ENCODE peak calls at places on chromosomes 12 and 14, in five cellular contexts. Z is uterus, I is neural progenitor cell, E is psoas muscle, X is aorta. L is an unnamed sample.

GRCh38 chr14:59190372-59190771 is 1.9 kb downstream of the DAAM1 start:
- DNase-seq in Z (peak; percentile 25), X (no peak), E (no peak), I (peak; percentile 70), L (no peak)

GRCh38 chr12:3213171-3213570 is 136.0 kb downstream of the TSPAN9 start:
- DNase-seq in E (no peak), Z (no peak), X (no peak), I (peak; percentile 42), L (no peak)

GRCh38 chr14:37470251-37470650 is 124.8 kb downstream of the FOXA1 start:
- DNase-seq in Z (no peak), E (no peak), X (no peak), I (no peak), L (no peak)

GRCh38 chr12:47078733-47079364 is 572 bp upstream of the PCED1B start:
- DNase-seq in I (peak; percentile 34), Z (peak; percentile 30), E (no peak), X (peak; percentile 80), L (peak; percentile 63)

GRCh38 chr14:61478971-61479473 is 157.6 kb downstream of the PRKCH start:
- DNase-seq in Z (no peak), X (no peak), I (no peak), E (no peak), L (no peak)

GRCh38 chr14:102500190-102500661 is 9.3 kb downstream of the ANKRD9 start:
- DNase-seq in I (no peak), X (peak; percentile 87), E (peak; percentile 93), Z (peak; percentile 43), L (no peak)

GRCh38 chr12:176321-177181 is 37.4 kb downstream of the SLC6A12 start:
- DNase-seq in X (no peak), E (no peak), I (no peak), Z (no peak), L (peak; percentile 62)

GRCh38 chr12:98354520-98354919 is 160.9 kb upstream of the TMPO start:
- DNase-seq in X (no peak), Z (no peak), E (no peak), I (no peak), L (no peak)

GRCh38 chr14:104367811-104368750 is 211.5 kb upstream of the C14orf180 start:
- DNase-seq in I (no peak), E (peak; percentile 35), Z (no peak), X (peak; percentile 65), L (no peak)

GRCh38 chr12:113413488-113413939 is 8.7 kb upstream of the SDSL start:
- DNase-seq in E (no peak), X (no peak), Z (no peak), I (no peak), L (no peak)

GRCh38 chr12:121748218-121748570 is 35.6 kb downstream of the TMEM120B start:
- DNase-seq in X (no peak), Z (peak; percentile 31), E (no peak), I (no peak), L (no peak)

GRCh38 chr14:90778468-90779255 is 37.6 kb downstream of the TTC7B start:
- DNase-seq in E (no peak), X (no peak), Z (no peak), I (no peak), L (no peak)

GRCh38 chr14:45373877-45374276 is 120.9 kb upstream of the MIS18BP1 start:
- DNase-seq in X (no peak), E (no peak), Z (no peak), I (peak; percentile 20), L (no peak)

GRCh38 chr14:102408729-102409128 is 46.0 kb downstream of the TECPR2 start:
- DNase-seq in I (no peak), X (no peak), Z (no peak), E (no peak), L (no peak)

GRCh38 chr12:94754653-94755052 is 104.3 kb upstream of the TMCC3 start:
- DNase-seq in I (no peak), E (no peak), X (no peak), Z (no peak), L (no peak)

GRCh38 chr14:54784657-54785056 is 118.0 kb downstream of the GCH1 start:
- DNase-seq in X (peak; percentile 87), Z (no peak), I (no peak), E (peak; percentile 91), L (no peak)

GRCh38 chr14:81031488-81031887 is 76.1 kb downstream of the TSHR start:
- DNase-seq in X (no peak), I (no peak), Z (no peak), E (no peak), L (no peak)

GRCh38 chr14:91835920-91836843 is 31.2 kb downstream of the TC2N start:
- DNase-seq in Z (peak; percentile 90), I (peak; percentile 89), E (peak; percentile 69), X (peak; percentile 94), L (peak; percentile 92)

GRCh38 chr14:90518941-90519256 is 122.1 kb downstream of the CALM1 start:
- DNase-seq in E (no peak), X (peak; percentile 73), I (peak; percentile 47), Z (no peak), L (peak; percentile 52)

GRCh38 chr14:39491134-39491541 is 58.9 kb upstream of the FBXO33 start:
- DNase-seq in Z (no peak), I (peak; percentile 67), E (no peak), X (no peak), L (no peak)

GRCh38 chr14:96748371-96748770 is 48.8 kb upstream of the VRK1 start:
- DNase-seq in Z (no peak), E (no peak), X (no peak), I (no peak), L (peak; percentile 75)

GRCh38 chr12:115370204-115370603 is 686.2 kb upstream of the TBX3 start:
- DNase-seq in X (no peak), Z (no peak), E (no peak), I (no peak), L (no peak)

GRCh38 chr12:102879144-102879763 is 37.8 kb downstream of the PAH start:
- DNase-seq in Z (peak; percentile 41), X (no peak), I (peak; percentile 86), E (peak; percentile 57), L (peak; percentile 13)

GRCh38 chr14:54762296-54762695 is 140.3 kb downstream of the GCH1 start:
- DNase-seq in Z (no peak), X (no peak), E (no peak), I (no peak), L (no peak)

GRCh38 chr12:22709292-22709691 is 84.3 kb downstream of the ETNK1 start:
- DNase-seq in Z (no peak), X (no peak), E (no peak), I (peak; percentile 46), L (no peak)

GRCh38 chr14:31297112-31297511 is 89.5 kb upstream of the HECTD1 start:
- DNase-seq in X (no peak), Z (no peak), I (no peak), E (no peak), L (no peak)

GRCh38 chr14:81436296-81437138 is 36.4 kb upstream of the STON2 start:
- DNase-seq in Z (peak; percentile 36), X (peak; percentile 91), E (peak; percentile 90), I (peak; percentile 96), L (peak; percentile 88)

GRCh38 chr14:24211311-24211710 is 2.0 kb downstream of the CHMP4A start:
- DNase-seq in I (no peak), Z (no peak), X (no peak), E (no peak), L (no peak)

GRCh38 chr12:5417500-5417899 is 14.4 kb upstream of the NTF3 start:
- DNase-seq in Z (no peak), E (no peak), I (no peak), X (no peak), L (no peak)

GRCh38 chr14:54470701-54471100 is 18.1 kb downstream of the GMFB start:
- DNase-seq in E (no peak), I (no peak), X (no peak), Z (no peak), L (no peak)

GRCh38 chr12:121974026-121974985 is 47.4 kb upstream of the BCL7A start:
- DNase-seq in I (no peak), Z (no peak), X (no peak), E (no peak), L (no peak)

GRCh38 chr14:34461334-34462131 is 507 bp downstream of the SPTSSA start:
- DNase-seq in I (peak; percentile 78), X (no peak), Z (peak; percentile 41), E (peak; percentile 70), L (peak; percentile 74)

GRCh38 chr14:22478670-22479069 is 110.4 kb downstream of the DAD1 start:
- DNase-seq in X (no peak), E (no peak), Z (peak; percentile 63), I (no peak), L (no peak)

GRCh38 chr14:22478247-22478646 is 110.8 kb downstream of the DAD1 start:
- DNase-seq in I (no peak), Z (no peak), X (no peak), E (no peak), L (no peak)

GRCh38 chr14:22481546-22481945 is 107.5 kb downstream of the DAD1 start:
- DNase-seq in X (no peak), E (no peak), Z (no peak), I (no peak), L (no peak)

GRCh38 chr14:22479132-22479531 is 109.9 kb downstream of the DAD1 start:
- DNase-seq in X (no peak), E (no peak), Z (no peak), I (no peak), L (no peak)

GRCh38 chr14:22479781-22480464 is 109.1 kb downstream of the DAD1 start:
- DNase-seq in Z (no peak), I (no peak), E (no peak), X (no peak), L (no peak)
- H3K4me3 ChIP-seq in Z (no peak overlapping the region), I (no peak overlapping the region), E (no peak overlapping the region), X (no peak overlapping the region), L (no peak overlapping the region)

GRCh38 chr12:132593938-132594358 is 16.4 kb downstream of the LRCOL1 start:
- DNase-seq in X (peak; percentile 92), E (peak; percentile 96), I (peak; percentile 97), Z (peak; percentile 88), L (peak; percentile 98)
- H3K4me3 ChIP-seq in X (no peak overlapping the region), E (peak overlapping the region; percentile 35), I (no peak overlapping the region), Z (no peak overlapping the region), L (peak overlapping the region; percentile 18)

GRCh38 chr12:13203028-13203922 is 6.7 kb downstream of the EMP1 start:
- DNase-seq in Z (peak; percentile 72), I (peak; percentile 70), X (peak; percentile 84), E (peak; percentile 82), L (no peak)
- H3K4me3 ChIP-seq in Z (no peak overlapping the region), I (no peak overlapping the region), X (no peak overlapping the region), E (peak overlapping the region; percentile 29), L (no peak overlapping the region)

DNA sequence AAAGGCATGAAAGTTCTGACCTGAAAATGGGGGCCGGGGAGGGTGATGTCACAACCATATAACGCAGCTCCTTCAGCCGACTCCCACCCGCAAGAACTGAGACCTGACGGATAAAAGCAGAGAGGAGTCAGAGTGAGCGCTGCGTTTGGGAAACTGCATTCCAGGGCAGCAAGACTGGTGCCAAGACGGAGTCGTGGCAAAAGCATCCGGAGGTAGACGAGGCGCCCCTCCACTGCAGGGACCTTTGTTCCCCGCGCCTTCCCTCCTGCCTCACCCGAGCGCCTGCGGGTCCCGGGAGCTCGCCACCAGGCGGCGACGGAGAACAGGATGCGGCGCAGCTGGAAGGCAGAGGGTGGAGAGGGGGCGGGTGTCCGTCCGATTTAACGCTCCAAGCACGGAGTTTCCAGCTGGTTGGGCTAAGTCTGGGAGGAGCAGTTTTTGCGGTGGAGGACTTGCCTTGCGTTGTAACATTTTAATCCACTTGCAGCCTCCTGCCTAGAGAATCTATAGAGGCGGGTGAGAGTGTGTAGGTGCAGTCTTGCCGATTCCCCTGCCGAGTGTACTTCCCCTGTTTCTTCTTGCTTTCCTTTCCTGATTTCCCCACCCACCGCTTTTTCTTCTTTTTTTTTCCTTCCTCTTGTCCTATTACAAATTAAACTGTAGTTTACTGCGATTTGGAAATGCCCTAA is 1.2 kb upstream of the CPNE8 start:
- DNase-seq in I (peak; percentile 96), Z (peak; percentile 84), E (peak; percentile 87), X (peak; percentile 97), L (peak; percentile 93)
- H3K4me3 ChIP-seq in I (peak overlapping the region; percentile 66), Z (peak overlapping the region; percentile 49), E (peak overlapping the region; percentile 67), X (peak overlapping the region; percentile 60), L (peak overlapping the region; percentile 30)

L was measured in mucosa of descending colon.